ENCODE peak calls at places on chromosomes 4 and X, in six cellular contexts. Z is astrocyte of the spinal cord, E is AG10803, F is brain microvascular endothelial cell, Q is AG04450, G is AG09309. S is an unnamed sample.

GRCh38 chrX:24283122-24283789 is 30.6 kb downstream of the SUPT20HL2 start:
- DNase-seq in Z (no peak), E (no peak), F (no peak), Q (no peak), G (no peak), S (no peak)

GRCh38 chrX:153829549-153829798 is 870 bp downstream of the PDZD4 start:
- DNase-seq in Z (no peak), E (no peak), F (no peak), Q (no peak), G (no peak), S (no peak)

GRCh38 chrX:13254076-13254785 is 65.6 kb downstream of the ATXN3L start:
- DNase-seq in Z (peak; percentile 48), E (peak; percentile 43), F (peak; percentile 34), Q (no peak), G (no peak), S (peak; percentile 82)

GRCh38 chr4:6986781-6987565 is 56.2 kb upstream of the TADA2B start:
- DNase-seq in Z (peak; percentile 95), E (peak; percentile 91), F (peak; percentile 84), Q (peak; percentile 66), G (peak; percentile 58), S (peak; percentile 94)

GRCh38 chr4:101954975-101955678 is 164.6 kb downstream of the BANK1 start:
- DNase-seq in Z (no peak), E (no peak), F (no peak), Q (no peak), G (no peak), S (no peak)

GRCh38 chrX:119640621-119641020 is 34.4 kb upstream of the NKRF start:
- DNase-seq in Z (no peak), E (no peak), F (no peak), Q (no peak), G (no peak), S (no peak)

GRCh38 chrX:151973851-151974335 is 583 bp downstream of the GABRE start:
- DNase-seq in Z (peak; percentile 43), E (peak; percentile 43), F (no peak), Q (no peak), G (no peak), S (no peak)

GRCh38 chr4:27861802-27862201 is 1001.2 kb downstream of the STIM2 start:
- DNase-seq in Z (peak; percentile 66), E (peak; percentile 1), F (peak; percentile 70), Q (no peak), G (peak; percentile 39), S (peak; percentile 14)

GRCh38 chr4:71460368-71460767 is 121.5 kb downstream of the SLC4A4 start:
- DNase-seq in Z (peak; percentile 23), E (no peak), F (no peak), Q (no peak), G (no peak), S (peak; percentile 27)

GRCh38 chr4:100841911-100842310 is 324.1 kb upstream of the EMCN start:
- DNase-seq in Z (peak; percentile 31), E (peak; percentile 31), F (no peak), Q (no peak), G (no peak), S (peak; percentile 40)

GRCh38 chr4:20395160-20395773 is 143.6 kb downstream of the SLIT2 start:
- DNase-seq in Z (no peak), E (peak; percentile 21), F (no peak), Q (no peak), G (no peak), S (peak; percentile 32)

GRCh38 chr4:153763404-153763803 is 3.6 kb upstream of the RNF175 start:
- DNase-seq in Z (no peak), E (no peak), F (no peak), Q (no peak), G (no peak), S (no peak)
- TF ChIP-seq CTCF in Z (no peak), E (peak; percentile 14), F (peak; percentile 51), Q (peak; percentile 19), G (peak; percentile 7), S (peak; percentile 20)

GRCh38 chr4:5365071-5366008 is 314.1 kb downstream of the STK32B start:
- DNase-seq in Z (peak; percentile 54), E (peak; percentile 98), F (peak; percentile 98), Q (peak; percentile 72), G (peak; percentile 95), S (peak; percentile 87)
- H3K4me3 ChIP-seq in Z (no peak overlapping the region), E (no peak overlapping the region), F (no peak overlapping the region), Q (no peak overlapping the region), G (no peak overlapping the region), S (no peak overlapping the region)

GRCh38 chrX:67601771-67602170 is 58.0 kb downstream of the AR start:
- DNase-seq in Z (peak; percentile 23), E (peak; percentile 40), F (no peak), Q (no peak), G (no peak), S (no peak)

GRCh38 chrX:67610282-67610681 is 66.5 kb downstream of the AR start:
- DNase-seq in Z (no peak), E (no peak), F (no peak), Q (no peak), G (no peak), S (no peak)

GRCh38 chrX:67599532-67599931 is 55.7 kb downstream of the AR start:
- DNase-seq in Z (no peak), E (no peak), F (no peak), Q (no peak), G (no peak), S (no peak)

GRCh38 chrX:67607436-67607835 is 63.6 kb downstream of the AR start:
- DNase-seq in Z (peak; percentile 53), E (peak; percentile 83), F (no peak), Q (peak; percentile 32), G (peak; percentile 29), S (peak; percentile 42)

DNA sequence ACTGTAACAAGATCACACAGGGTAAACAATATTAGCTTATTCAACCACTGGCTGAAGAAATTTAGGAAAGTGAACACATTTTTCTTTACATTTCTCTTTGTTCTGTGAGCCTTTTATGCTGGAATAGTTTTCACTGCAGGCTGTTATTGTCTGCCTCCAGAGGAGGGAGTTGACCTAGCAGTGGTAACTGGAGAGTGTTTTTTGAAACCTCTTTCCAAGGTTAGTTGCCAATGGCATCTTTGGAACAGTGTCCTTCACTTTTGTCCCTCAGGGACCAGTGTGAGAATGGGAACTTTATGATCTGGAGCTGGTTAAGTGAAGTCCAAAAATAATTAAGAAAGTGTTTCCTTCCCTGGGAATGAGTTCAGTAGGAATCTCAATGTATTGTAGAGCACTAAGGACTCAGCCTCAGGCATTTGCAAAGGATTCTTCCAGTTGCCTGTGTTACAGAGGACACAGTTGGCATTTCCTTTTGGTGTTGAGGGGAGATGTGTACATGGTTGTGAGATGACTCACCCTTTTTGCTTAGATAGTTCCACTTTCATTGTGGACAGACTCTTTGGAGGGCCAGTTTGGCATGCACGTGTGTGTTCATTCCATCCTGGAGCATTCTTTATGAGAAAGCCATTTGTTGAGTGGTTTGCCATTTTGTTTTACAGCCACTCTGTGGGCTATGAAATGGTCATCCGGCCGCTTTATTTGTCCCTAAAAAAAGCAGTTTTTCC is 61.3 kb downstream of the AR start:
- DNase-seq in Z (peak; percentile 90), E (peak; percentile 97), F (peak; percentile 80), Q (peak; percentile 72), G (peak; percentile 71), S (peak; percentile 66)
- TF ChIP-seq CTCF in Z (peak; percentile 10), E (peak; percentile 44), F (peak; percentile 38), Q (peak; percentile 19), G (no peak), S (no peak)

GRCh38 chr4:96164814-96165351 is 325.0 kb downstream of the PDHA2 start:
- DNase-seq in Z (peak; percentile 93), E (peak; percentile 1), F (peak; percentile 91), Q (no peak), G (peak; percentile 55), S (peak; percentile 66)
- H3K4me3 ChIP-seq in Z (no peak overlapping the region), E (no peak overlapping the region), F (no peak overlapping the region), Q (no peak overlapping the region), G (no peak overlapping the region), S (no peak overlapping the region)